ENCODE peak calls at places on chromosome X, in seven cellular contexts. One of them, this sample, is unnamed.

GRCh38 chrX:27309406-27309805 is 153.7 kb downstream of the PPP4R3C start:
- DNase-seq in GM23338: no peak
- DNase-seq in cardiac muscle cell: no peak
- DNase-seq in AG04450: no peak
- DNase-seq in mucosa of descending colon: no peak
- DNase-seq in suprapubic skin: no peak
- DNase-seq in foreskin fibroblast: no peak
- DNase-seq in this sample: no peak

GRCh38 chrX:18971506-18971905 is 12.4 kb downstream of the PHKA2 start:
- DNase-seq in GM23338: no peak
- DNase-seq in cardiac muscle cell: no peak
- DNase-seq in AG04450: no peak
- DNase-seq in mucosa of descending colon: no peak
- DNase-seq in suprapubic skin: no peak
- DNase-seq in foreskin fibroblast: no peak
- DNase-seq in this sample: no peak

GRCh38 chrX:11437642-11438379 is 144.6 kb downstream of the AMELX start:
- DNase-seq in GM23338: no peak
- DNase-seq in cardiac muscle cell: no peak
- DNase-seq in AG04450: no peak
- DNase-seq in mucosa of descending colon: no peak
- DNase-seq in suprapubic skin: no peak
- DNase-seq in foreskin fibroblast: peak
- DNase-seq in this sample: no peak

GRCh38 chrX:80511969-80512760 is 91.9 kb downstream of the TENT5D start:
- DNase-seq in GM23338: peak
- DNase-seq in cardiac muscle cell: peak
- DNase-seq in AG04450: no peak
- DNase-seq in mucosa of descending colon: no peak
- DNase-seq in suprapubic skin: no peak
- DNase-seq in foreskin fibroblast: no peak
- DNase-seq in this sample: no peak

GRCh38 chrX:39152106-39152649 is 350.9 kb downstream of the MID1IP1 start:
- DNase-seq in GM23338: peak
- DNase-seq in cardiac muscle cell: peak
- DNase-seq in AG04450: no peak
- DNase-seq in mucosa of descending colon: no peak
- DNase-seq in suprapubic skin: no peak
- DNase-seq in foreskin fibroblast: no peak
- DNase-seq in this sample: no peak

GRCh38 chrX:38347136-38347535 is 5.3 kb upstream of the OTC start:
- DNase-seq in GM23338: peak
- DNase-seq in cardiac muscle cell: peak
- DNase-seq in AG04450: no peak
- DNase-seq in mucosa of descending colon: no peak
- DNase-seq in suprapubic skin: no peak
- DNase-seq in foreskin fibroblast: peak
- DNase-seq in this sample: peak

GRCh38 chrX:16479206-16479869 is 170.6 kb upstream of the S100G start:
- DNase-seq in GM23338: no peak
- DNase-seq in cardiac muscle cell: no peak
- DNase-seq in AG04450: no peak
- DNase-seq in mucosa of descending colon: no peak
- DNase-seq in suprapubic skin: no peak
- DNase-seq in foreskin fibroblast: peak
- DNase-seq in this sample: peak

GRCh38 chrX:103918050-103918449 is 44.4 kb upstream of the TMSB15B start:
- DNase-seq in GM23338: peak
- DNase-seq in cardiac muscle cell: peak
- DNase-seq in AG04450: no peak
- DNase-seq in mucosa of descending colon: no peak
- DNase-seq in suprapubic skin: no peak
- DNase-seq in foreskin fibroblast: peak
- DNase-seq in this sample: no peak

GRCh38 chrX:51461053-51462050 is 35.0 kb downstream of the NUDT11 start:
- DNase-seq in GM23338: peak
- DNase-seq in cardiac muscle cell: peak
- DNase-seq in AG04450: peak
- DNase-seq in mucosa of descending colon: no peak
- DNase-seq in suprapubic skin: no peak
- DNase-seq in foreskin fibroblast: peak
- DNase-seq in this sample: no peak

GRCh38 chrX:10524578-10524977 is 95.8 kb downstream of the MID1 start:
- DNase-seq in GM23338: no peak
- DNase-seq in cardiac muscle cell: no peak
- DNase-seq in AG04450: no peak
- DNase-seq in mucosa of descending colon: no peak
- DNase-seq in suprapubic skin: no peak
- DNase-seq in foreskin fibroblast: no peak
- DNase-seq in this sample: no peak

GRCh38 chrX:85111347-85111746 is 107.7 kb downstream of the APOOL start:
- DNase-seq in GM23338: peak
- DNase-seq in cardiac muscle cell: peak
- DNase-seq in AG04450: no peak
- DNase-seq in mucosa of descending colon: no peak
- DNase-seq in suprapubic skin: no peak
- DNase-seq in foreskin fibroblast: no peak
- DNase-seq in this sample: no peak

GRCh38 chrX:40006025-40007017 is 91.4 kb downstream of the BCOR start:
- DNase-seq in GM23338: peak
- DNase-seq in cardiac muscle cell: peak
- DNase-seq in AG04450: no peak
- DNase-seq in mucosa of descending colon: peak
- DNase-seq in suprapubic skin: peak
- DNase-seq in foreskin fibroblast: no peak
- DNase-seq in this sample: no peak

GRCh38 chrX:40434947-40435346 is 145.8 kb upstream of the ATP6AP2 start:
- DNase-seq in GM23338: peak
- DNase-seq in cardiac muscle cell: peak
- DNase-seq in AG04450: no peak
- DNase-seq in mucosa of descending colon: no peak
- DNase-seq in suprapubic skin: no peak
- DNase-seq in foreskin fibroblast: no peak
- DNase-seq in this sample: no peak

GRCh38 chrX:65900850-65901844 is 138.7 kb downstream of the VSIG4 start:
- DNase-seq in GM23338: no peak
- DNase-seq in cardiac muscle cell: no peak
- DNase-seq in AG04450: no peak
- DNase-seq in mucosa of descending colon: no peak
- DNase-seq in suprapubic skin: no peak
- DNase-seq in foreskin fibroblast: no peak
- DNase-seq in this sample: no peak

GRCh38 chrX:17738737-17739535 is 1.6 kb downstream of the SCML1 start:
- DNase-seq in GM23338: no peak
- DNase-seq in cardiac muscle cell: no peak
- DNase-seq in AG04450: no peak
- DNase-seq in mucosa of descending colon: no peak
- DNase-seq in suprapubic skin: no peak
- DNase-seq in foreskin fibroblast: no peak
- DNase-seq in this sample: no peak

GRCh38 chrX:28649541-28649940 is 62.3 kb downstream of the IL1RAPL1 start:
- DNase-seq in GM23338: no peak
- DNase-seq in cardiac muscle cell: no peak
- DNase-seq in AG04450: no peak
- DNase-seq in mucosa of descending colon: no peak
- DNase-seq in suprapubic skin: no peak
- DNase-seq in foreskin fibroblast: no peak
- DNase-seq in this sample: no peak

GRCh38 chrX:106608016-106608415 is 3.8 kb upstream of the RADX start:
- DNase-seq in GM23338: peak
- DNase-seq in cardiac muscle cell: no peak
- DNase-seq in AG04450: no peak
- DNase-seq in mucosa of descending colon: no peak
- DNase-seq in suprapubic skin: no peak
- DNase-seq in foreskin fibroblast: no peak
- DNase-seq in this sample: no peak

GRCh38 chrX:17519349-17519748 is 144.3 kb downstream of the NHS start:
- DNase-seq in GM23338: no peak
- DNase-seq in cardiac muscle cell: no peak
- DNase-seq in AG04450: no peak
- DNase-seq in mucosa of descending colon: peak
- DNase-seq in suprapubic skin: peak
- DNase-seq in foreskin fibroblast: peak
- DNase-seq in this sample: no peak

GRCh38 chrX:7071390-7071789 is 76.1 kb upstream of the STS start:
- DNase-seq in GM23338: no peak
- DNase-seq in cardiac muscle cell: no peak
- DNase-seq in AG04450: no peak
- DNase-seq in mucosa of descending colon: no peak
- DNase-seq in suprapubic skin: no peak
- DNase-seq in foreskin fibroblast: no peak
- DNase-seq in this sample: no peak

GRCh38 chrX:71619193-71619592 is 882 bp upstream of the CXCR3 start:
- DNase-seq in GM23338: no peak
- DNase-seq in cardiac muscle cell: no peak
- DNase-seq in AG04450: no peak
- DNase-seq in mucosa of descending colon: no peak
- DNase-seq in suprapubic skin: no peak
- DNase-seq in foreskin fibroblast: no peak
- DNase-seq in this sample: no peak

GRCh38 chrX:78997870-78998558 is 52.8 kb downstream of the P2RY10 start:
- DNase-seq in GM23338: peak
- DNase-seq in cardiac muscle cell: no peak
- DNase-seq in AG04450: no peak
- DNase-seq in mucosa of descending colon: peak
- DNase-seq in suprapubic skin: no peak
- DNase-seq in foreskin fibroblast: no peak
- DNase-seq in this sample: no peak

GRCh38 chrX:108735680-108736508 is 469 bp downstream of the IRS4 start:
- DNase-seq in GM23338: no peak
- DNase-seq in cardiac muscle cell: peak
- DNase-seq in AG04450: no peak
- DNase-seq in mucosa of descending colon: no peak
- DNase-seq in suprapubic skin: no peak
- DNase-seq in foreskin fibroblast: no peak
- DNase-seq in this sample: no peak
- H3K4me3 ChIP-seq in GM23338: peak
- H3K4me3 ChIP-seq in cardiac muscle cell: peak
- H3K4me3 ChIP-seq in AG04450: peak
- H3K4me3 ChIP-seq in mucosa of descending colon: no peak
- H3K4me3 ChIP-seq in suprapubic skin: peak
- H3K4me3 ChIP-seq in foreskin fibroblast: peak
- H3K4me3 ChIP-seq in this sample: peak

GRCh38 chrX:13952581-13952980 is 77.1 kb downstream of the GEMIN8 start:
- DNase-seq in GM23338: no peak
- DNase-seq in cardiac muscle cell: no peak
- DNase-seq in AG04450: no peak
- DNase-seq in mucosa of descending colon: no peak
- DNase-seq in suprapubic skin: no peak
- DNase-seq in foreskin fibroblast: no peak
- DNase-seq in this sample: no peak
- TF ChIP-seq CTCF in GM23338: no peak
- TF ChIP-seq CTCF in cardiac muscle cell: no peak
- TF ChIP-seq CTCF in AG04450: no peak
- TF ChIP-seq CTCF in mucosa of descending colon: no peak
- TF ChIP-seq CTCF in suprapubic skin: no peak
- TF ChIP-seq CTCF in foreskin fibroblast: no peak
- TF ChIP-seq CTCF in this sample: no peak

DNA sequence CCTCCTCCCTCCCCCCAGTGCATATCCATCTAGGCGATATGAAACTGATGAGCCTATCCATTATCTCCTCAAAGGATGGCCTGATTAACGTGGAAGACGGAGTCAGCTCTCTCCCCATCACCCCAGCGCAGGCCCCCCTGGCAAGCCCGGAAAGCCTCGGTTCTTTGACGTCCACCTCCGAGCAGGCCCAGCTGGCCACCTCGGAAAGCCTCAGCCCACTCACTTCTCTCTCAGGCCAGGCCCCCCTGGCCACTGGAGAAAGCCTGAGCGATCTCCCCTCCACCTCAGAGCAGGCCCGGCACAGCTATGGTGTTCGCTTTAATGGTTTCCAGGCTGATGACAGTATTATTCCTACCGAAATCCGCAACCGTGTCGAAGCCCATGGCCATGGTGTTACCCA is 14.8 kb downstream of the GABRQ start:
- DNase-seq in GM23338: no peak
- DNase-seq in cardiac muscle cell: no peak
- DNase-seq in AG04450: no peak
- DNase-seq in mucosa of descending colon: no peak
- DNase-seq in suprapubic skin: no peak
- DNase-seq in foreskin fibroblast: no peak
- DNase-seq in this sample: no peak
- H3K4me3 ChIP-seq in GM23338: no peak
- H3K4me3 ChIP-seq in cardiac muscle cell: no peak
- H3K4me3 ChIP-seq in AG04450: no peak
- H3K4me3 ChIP-seq in mucosa of descending colon: no peak
- H3K4me3 ChIP-seq in suprapubic skin: no peak
- H3K4me3 ChIP-seq in foreskin fibroblast: no peak
- H3K4me3 ChIP-seq in this sample: no peak

DNA sequence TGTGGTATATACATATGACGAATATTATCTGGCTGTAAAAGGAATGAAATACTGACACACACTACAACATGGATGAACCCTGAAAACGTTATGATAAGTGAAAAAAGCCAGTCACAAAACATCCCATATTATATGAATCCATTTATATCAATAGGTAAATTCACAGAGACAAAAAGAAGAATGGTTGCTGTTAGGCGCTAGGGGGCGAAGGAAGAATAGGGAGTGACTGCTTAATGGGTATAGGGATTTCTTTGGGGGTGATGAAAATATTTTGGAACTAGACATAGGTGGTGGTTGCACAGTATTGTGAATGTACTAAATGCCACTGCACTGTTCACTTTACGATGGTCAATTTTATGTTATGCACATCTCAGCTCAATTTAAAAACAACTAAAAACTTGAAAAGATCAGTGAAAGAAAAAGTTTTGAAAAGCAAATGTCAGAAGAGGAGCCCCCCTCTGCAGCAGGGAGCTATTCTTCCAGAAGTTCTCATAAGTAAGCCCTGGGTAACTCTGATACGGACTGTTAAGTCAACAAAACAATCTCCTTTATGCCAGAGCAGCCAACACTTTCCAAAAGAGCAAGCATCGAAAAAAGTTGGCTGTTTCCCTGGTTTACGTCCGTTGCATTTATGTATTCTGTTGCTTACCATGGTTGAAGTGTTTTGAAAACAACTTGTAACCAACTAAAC is 96.3 kb upstream of the EGFL6 start:
- DNase-seq in GM23338: no peak
- DNase-seq in cardiac muscle cell: no peak
- DNase-seq in AG04450: no peak
- DNase-seq in mucosa of descending colon: no peak
- DNase-seq in suprapubic skin: no peak
- DNase-seq in foreskin fibroblast: no peak
- DNase-seq in this sample: no peak
- TF ChIP-seq CTCF in GM23338: peak
- TF ChIP-seq CTCF in cardiac muscle cell: no peak
- TF ChIP-seq CTCF in AG04450: no peak
- TF ChIP-seq CTCF in mucosa of descending colon: no peak
- TF ChIP-seq CTCF in suprapubic skin: no peak
- TF ChIP-seq CTCF in foreskin fibroblast: no peak
- TF ChIP-seq CTCF in this sample: no peak

This sample was measured in epithelial cell of proximal tubule.